ENCODE peak calls at places on chromosomes 16 and 17, in eight cellular contexts. B, N, H, G, W, A, Y and C are unnamed samples. For H3K4me1 and H3K36me3, the result is how much of the 10 kb centered on the place peaks cover.

GRCh38 chr16:67393111-67393789 is at the start of gene TPPP3:
- DNase-seq in H (peak), B (peak), A (peak), Y (peak), W (no peak), N (peak), G (peak), C (peak)

GRCh38 chr16:66984902-66985311 is 3.5 kb upstream of the CES4A start:
- DNase-seq in H (no peak), B (no peak), A (no peak), Y (no peak), N (no peak), G (no peak), W (no peak), C (no peak)

GRCh38 chr17:15384142-15384803 is 42.9 kb upstream of the TEKT3 start:
- DNase-seq in A (peak), W (no peak), Y (no peak), G (peak), H (no peak), B (peak), N (peak), C (peak)

GRCh38 chr17:41329279-41329925 is 13.9 kb upstream of the KRTAP17-1 start:
- DNase-seq in A (peak), N (peak), W (peak), Y (peak), G (peak), H (peak), B (no peak), C (no peak)

GRCh38 chr16:50372611-50373344 is 4.0 kb upstream of the BRD7 start:
- DNase-seq in W (no peak), B (peak), Y (no peak), N (no peak), G (no peak), A (peak), H (no peak), C (peak)

GRCh38 chr16:11550651-11551498 is 35.8 kb downstream of the LITAF start:
- DNase-seq in A (no peak), H (no peak), W (no peak), Y (no peak), N (no peak), B (no peak), G (peak), C (no peak)

GRCh38 chr16:29290631-29291247 is 115.8 kb downstream of the NPIPB11 start:
- DNase-seq in G (peak), A (peak), B (peak), Y (peak), W (peak), H (peak), N (peak), C (peak)

GRCh38 chr16:23156946-23157460 is 7.8 kb upstream of the USP31 start:
- DNase-seq in Y (no peak), B (no peak), W (no peak), N (no peak), A (no peak), G (no peak), H (no peak), C (no peak)

DNA sequence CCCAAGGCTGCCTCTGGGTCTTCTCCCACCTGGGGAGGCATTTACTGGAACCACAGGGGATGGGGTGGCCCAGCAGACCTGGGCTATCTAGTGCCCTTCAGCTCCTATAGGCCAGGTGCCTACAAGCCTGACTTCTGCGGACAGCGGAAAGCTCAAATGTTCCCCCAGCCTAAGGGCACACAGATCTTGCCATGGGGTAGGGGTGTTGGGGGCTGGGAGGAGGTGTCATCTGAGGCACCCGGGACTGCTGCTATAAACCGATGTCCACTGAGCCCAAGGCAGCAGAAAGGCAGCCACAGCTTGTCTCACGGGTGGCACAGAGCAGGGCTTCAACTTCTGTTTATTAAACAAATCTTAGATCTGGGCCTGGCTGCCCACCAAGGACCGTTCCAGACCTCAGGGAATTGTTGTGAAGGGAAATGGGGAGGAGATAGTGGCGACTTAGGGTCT is 3.6 kb downstream of the MYO1C start:
- DNase-seq in H (no peak), W (no peak), A (no peak), Y (no peak), N (no peak), G (no peak), B (no peak), C (no peak)
- H3K4me3 ChIP-seq in H (peak), W (peak), A (peak), Y (peak), N (peak), G (no peak), B (peak), C (peak)

GRCh38 chr16:81313731-81314602 is 795 bp upstream of the GAN start:
- DNase-seq in G (no peak), B (no peak), A (no peak), W (no peak), N (peak), Y (no peak), H (peak), C (no peak)
- H3K4me1 ChIP-seq in G (under half), B (half or more), A (under half), W (under half), N (under half), Y (under half), H (under half), C (under half)

GRCh38 chr16:8626946-8627345 is 5.4 kb downstream of the METTL22 start:
- DNase-seq in Y (no peak), G (no peak), N (no peak), B (no peak), H (no peak), A (no peak), W (no peak), C (no peak)

GRCh38 chr16:8627456-8627855 is 6.0 kb downstream of the METTL22 start:
- DNase-seq in G (no peak), W (no peak), H (no peak), B (no peak), A (no peak), N (no peak), Y (no peak), C (no peak)

GRCh38 chr16:8630205-8630953 is 8.9 kb downstream of the METTL22 start:
- DNase-seq in G (no peak), N (no peak), B (no peak), Y (no peak), W (no peak), H (no peak), A (no peak), C (no peak)

GRCh38 chr16:8631373-8631772 is 9.9 kb downstream of the METTL22 start:
- DNase-seq in Y (no peak), G (peak), H (no peak), N (no peak), A (no peak), W (no peak), B (no peak), C (no peak)

GRCh38 chr16:8628981-8629725 is 7.7 kb downstream of the METTL22 start:
- DNase-seq in G (no peak), B (no peak), A (no peak), Y (no peak), N (no peak), W (no peak), H (no peak), C (no peak)
- H3K36me3 ChIP-seq in G (half or more), B (half or more), A (under half), Y (half or more), N (under half), W (under half), H (under half), C (half or more)

DNA sequence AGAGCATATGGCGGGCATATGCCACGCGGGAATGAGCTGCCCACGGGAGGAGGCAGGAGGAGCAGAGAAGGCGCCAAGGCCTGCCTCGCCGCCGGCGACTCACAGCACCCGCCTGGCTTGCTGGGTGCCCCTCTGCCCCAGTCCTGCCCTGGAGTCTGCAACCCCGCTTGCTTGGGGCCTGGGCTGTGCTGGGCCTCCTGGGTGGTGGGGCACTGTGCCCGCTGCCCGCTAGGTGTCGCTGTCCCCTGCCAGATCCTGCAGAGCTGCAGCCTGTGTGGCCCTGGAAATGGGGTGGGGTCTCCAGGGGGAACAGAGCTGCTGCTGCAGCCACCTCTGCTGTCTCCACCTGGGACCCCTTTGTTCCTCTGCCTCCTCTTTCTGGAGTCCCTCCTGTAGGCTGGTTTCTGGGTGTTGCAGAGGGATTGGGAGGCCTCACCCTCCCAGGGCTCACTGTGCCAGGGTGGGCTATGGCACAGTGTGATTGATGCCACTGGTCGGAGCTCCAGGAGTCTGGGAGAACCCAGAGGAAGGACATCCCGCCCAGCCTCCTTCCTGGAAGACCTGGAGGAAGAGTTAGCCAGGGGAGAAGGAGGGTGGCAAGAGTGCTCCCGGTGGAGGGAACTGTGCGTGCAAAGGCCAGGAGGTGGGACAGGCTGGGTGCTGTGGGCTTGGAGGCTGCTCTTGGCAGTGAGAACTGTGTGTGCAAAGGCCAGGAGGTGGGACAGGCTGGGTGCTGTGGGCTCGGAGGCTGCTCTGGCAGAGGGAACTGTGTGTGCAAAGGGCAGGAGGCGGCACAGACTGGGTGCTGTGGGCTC is 141.1 kb upstream of the CIBAR2 start:
- DNase-seq in W (no peak), N (peak), G (peak), H (peak), A (peak), Y (peak), B (peak), C (peak)
- H3K4me3 ChIP-seq in W (no peak), N (no peak), G (no peak), H (no peak), A (no peak), Y (no peak), B (no peak), C (no peak)

GRCh38 chr16:27080870-27081269 is 14.1 kb downstream of the C16orf82 start:
- DNase-seq in B (no peak), Y (no peak), H (no peak), G (peak), N (peak), A (no peak), W (peak), C (no peak)

GRCh38 chr16:27085182-27085581 is 18.5 kb downstream of the C16orf82 start:
- DNase-seq in N (peak), A (no peak), G (no peak), W (no peak), Y (no peak), H (no peak), B (no peak), C (no peak)

GRCh38 chr16:27088216-27088615 is 21.5 kb downstream of the C16orf82 start:
- DNase-seq in A (no peak), W (no peak), G (no peak), H (no peak), B (no peak), N (no peak), Y (no peak), C (no peak)

GRCh38 chr16:27084296-27085065 is 17.8 kb downstream of the C16orf82 start:
- DNase-seq in B (no peak), N (no peak), W (no peak), H (no peak), G (no peak), A (no peak), Y (no peak), C (no peak)

DNA sequence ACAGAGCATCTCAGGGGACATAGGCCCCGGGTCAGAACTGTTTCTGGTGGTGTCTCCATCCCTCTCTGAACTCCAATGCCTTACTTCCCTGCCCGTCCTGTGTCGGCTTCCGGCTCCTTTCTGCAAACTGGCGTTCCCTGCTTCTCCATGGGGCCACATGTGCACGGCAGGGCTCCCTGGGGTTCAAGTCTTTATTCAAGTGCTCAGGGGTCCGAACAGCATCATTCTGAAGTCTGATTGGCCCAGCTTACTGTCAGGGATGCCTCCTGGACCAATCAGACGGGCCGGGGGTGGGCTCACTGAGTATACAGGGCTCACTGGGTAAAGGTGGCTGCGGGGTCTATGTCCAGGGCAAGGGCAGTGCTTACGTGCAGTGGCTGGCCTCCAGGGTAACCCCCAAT is 17.1 kb downstream of the C16orf82 start:
- DNase-seq in H (no peak), G (no peak), A (no peak), Y (no peak), N (peak), W (no peak), B (peak), C (no peak)
- H3K4me1 ChIP-seq in H (under half), G (under half), A (under half), Y (under half), N (under half), W (under half), B (under half), C (under half)

GRCh38 chr17:44930667-44931066 is 15.4 kb upstream of the GFAP start:
- DNase-seq in Y (no peak), G (no peak), A (peak), N (no peak), W (no peak), H (no peak), B (no peak), C (no peak)
- H3K36me3 ChIP-seq in Y (under half), G (under half), A (under half), N (under half), W (half or more), H (under half), B (under half), C (under half)